ENCODE peak calls at places on chromosomes 7 and 10, in four cellular contexts. One of them, this sample, is unnamed.

GRCh38 chr7:7236041-7236440 is 53.7 kb downstream of the C1GALT1 start:
- DNase-seq in aorta: no peak
- DNase-seq in hepatocyte: no peak
- DNase-seq in brain microvascular endothelial cell: no peak
- DNase-seq in this sample: no peak

GRCh38 chr7:37162106-37162505 is 286.6 kb downstream of the ELMO1 start:
- DNase-seq in aorta: no peak
- DNase-seq in hepatocyte: no peak
- DNase-seq in brain microvascular endothelial cell: no peak
- DNase-seq in this sample: no peak

GRCh38 chr10:107915277-107915634 is 750.8 kb upstream of the SORCS1 start:
- DNase-seq in aorta: no peak
- DNase-seq in hepatocyte: peak; percentile 41
- DNase-seq in brain microvascular endothelial cell: no peak
- DNase-seq in this sample: no peak

GRCh38 chr10:4671451-4672145 is 154.4 kb upstream of the AKR1E2 start:
- DNase-seq in aorta: no peak
- DNase-seq in hepatocyte: no peak
- DNase-seq in brain microvascular endothelial cell: peak; percentile 33
- DNase-seq in this sample: no peak

GRCh38 chr7:84188811-84189405 is 5.7 kb downstream of the SEMA3A start:
- DNase-seq in aorta: no peak
- DNase-seq in hepatocyte: no peak
- DNase-seq in brain microvascular endothelial cell: no peak
- DNase-seq in this sample: no peak

GRCh38 chr10:19832624-19833507 is 16.6 kb downstream of the PLXDC2 start:
- DNase-seq in aorta: no peak
- DNase-seq in hepatocyte: no peak
- DNase-seq in brain microvascular endothelial cell: no peak
- DNase-seq in this sample: no peak

GRCh38 chr7:34603711-34604444 is 54.1 kb upstream of the NPSR1 start:
- DNase-seq in aorta: no peak
- DNase-seq in hepatocyte: no peak
- DNase-seq in brain microvascular endothelial cell: no peak
- DNase-seq in this sample: no peak

GRCh38 chr10:58712982-58713381 is 200.3 kb downstream of the BICC1 start:
- DNase-seq in aorta: no peak
- DNase-seq in hepatocyte: no peak
- DNase-seq in brain microvascular endothelial cell: no peak
- DNase-seq in this sample: peak; percentile 14

GRCh38 chr10:43748560-43748959 is 99.9 kb upstream of the ZNF32 start:
- DNase-seq in aorta: no peak
- DNase-seq in hepatocyte: no peak
- DNase-seq in brain microvascular endothelial cell: no peak
- DNase-seq in this sample: no peak

GRCh38 chr7:131327049-131327625 is 539 bp upstream of the MKLN1 start:
- DNase-seq in aorta: no peak
- DNase-seq in hepatocyte: peak; percentile 67
- DNase-seq in brain microvascular endothelial cell: peak; percentile 49
- DNase-seq in this sample: peak; percentile 43

GRCh38 chr10:109618748-109619147 is 304.6 kb downstream of the XPNPEP1 start:
- DNase-seq in aorta: no peak
- DNase-seq in hepatocyte: no peak
- DNase-seq in brain microvascular endothelial cell: no peak
- DNase-seq in this sample: no peak

GRCh38 chr7:155951554-155952158 is 139.4 kb upstream of the SHH start:
- DNase-seq in aorta: no peak
- DNase-seq in hepatocyte: peak; percentile 79
- DNase-seq in brain microvascular endothelial cell: peak; percentile 93
- DNase-seq in this sample: no peak

GRCh38 chr10:130351466-130352290 is 215.5 kb downstream of the GLRX3 start:
- DNase-seq in aorta: peak; percentile 46
- DNase-seq in hepatocyte: no peak
- DNase-seq in brain microvascular endothelial cell: no peak
- DNase-seq in this sample: no peak

GRCh38 chr7:151456276-151456675 is 16.3 kb upstream of the CRYGN start:
- DNase-seq in aorta: no peak
- DNase-seq in hepatocyte: no peak
- DNase-seq in brain microvascular endothelial cell: no peak
- DNase-seq in this sample: no peak

GRCh38 chr7:151459726-151460473 is 20.0 kb upstream of the CRYGN start:
- DNase-seq in aorta: peak; percentile 93
- DNase-seq in hepatocyte: peak; percentile 91
- DNase-seq in brain microvascular endothelial cell: peak; percentile 76
- DNase-seq in this sample: peak; percentile 67

GRCh38 chr7:151456782-151457181 is 16.8 kb upstream of the CRYGN start:
- DNase-seq in aorta: no peak
- DNase-seq in hepatocyte: no peak
- DNase-seq in brain microvascular endothelial cell: no peak
- DNase-seq in this sample: peak; percentile 70

GRCh38 chr7:151455690-151456089 is 15.7 kb upstream of the CRYGN start:
- DNase-seq in aorta: no peak
- DNase-seq in hepatocyte: no peak
- DNase-seq in brain microvascular endothelial cell: no peak
- DNase-seq in this sample: no peak

DNA sequence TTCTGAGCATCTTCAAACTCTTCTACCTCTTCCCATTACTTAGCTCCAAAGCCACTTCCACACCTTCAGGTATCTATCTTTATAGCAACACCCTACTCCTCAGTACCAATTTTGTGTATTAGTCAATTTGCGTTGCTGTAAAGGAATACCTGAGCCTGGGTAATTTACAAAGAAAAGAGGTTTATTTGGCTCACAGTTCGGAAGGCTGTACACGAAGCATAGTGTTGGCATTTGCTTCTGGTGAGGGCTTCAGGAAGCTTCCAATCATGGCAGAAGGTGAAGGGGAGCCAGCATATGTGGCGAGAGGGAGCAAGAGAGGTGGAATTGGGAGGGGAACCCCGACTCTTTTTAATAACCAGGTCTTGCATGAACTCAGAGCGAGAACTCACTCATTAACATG is 17.6 kb upstream of the CRYGN start:
- DNase-seq in aorta: no peak
- DNase-seq in hepatocyte: no peak
- DNase-seq in brain microvascular endothelial cell: no peak
- DNase-seq in this sample: no peak
- H3K4me3 ChIP-seq in aorta: no peak overlapping the region
- H3K4me3 ChIP-seq in hepatocyte: no peak overlapping the region
- H3K4me3 ChIP-seq in brain microvascular endothelial cell: no peak overlapping the region
- H3K4me3 ChIP-seq in this sample: no peak overlapping the region

GRCh38 chr10:8032558-8032957 is 21.9 kb upstream of the GATA3 start:
- DNase-seq in aorta: no peak
- DNase-seq in hepatocyte: no peak
- DNase-seq in brain microvascular endothelial cell: no peak
- DNase-seq in this sample: no peak
- H3K27me3 ChIP-seq in aorta: no peaks in the 10 kb centered on the region
- H3K27me3 ChIP-seq in hepatocyte: peaks cover 70% of the 10 kb centered on the region
- H3K27me3 ChIP-seq in brain microvascular endothelial cell: peaks cover 38% of the 10 kb centered on the region
- H3K27me3 ChIP-seq in this sample: peaks cover 61% of the 10 kb centered on the region

GRCh38 chr7:5598769-5599371 is 175.2 kb upstream of the TNRC18 start:
- DNase-seq in aorta: no peak
- DNase-seq in hepatocyte: peak; percentile 85
- DNase-seq in brain microvascular endothelial cell: no peak
- DNase-seq in this sample: peak; percentile 83
- H3K4me3 ChIP-seq in aorta: no peak overlapping the region
- H3K4me3 ChIP-seq in hepatocyte: no peak overlapping the region
- H3K4me3 ChIP-seq in brain microvascular endothelial cell: no peak overlapping the region
- H3K4me3 ChIP-seq in this sample: no peak overlapping the region

GRCh38 chr7:38934536-38934935 is 25.5 kb upstream of the VPS41 start:
- DNase-seq in aorta: no peak
- DNase-seq in hepatocyte: no peak
- DNase-seq in brain microvascular endothelial cell: no peak
- DNase-seq in this sample: no peak

GRCh38 chr7:38940774-38941173 is 31.8 kb upstream of the VPS41 start:
- DNase-seq in aorta: no peak
- DNase-seq in hepatocyte: no peak
- DNase-seq in brain microvascular endothelial cell: no peak
- DNase-seq in this sample: no peak

GRCh38 chr7:38942431-38943051 is 33.5 kb upstream of the VPS41 start:
- DNase-seq in aorta: no peak
- DNase-seq in hepatocyte: no peak
- DNase-seq in brain microvascular endothelial cell: no peak
- DNase-seq in this sample: no peak

GRCh38 chr7:38932509-38933168 is 23.6 kb upstream of the VPS41 start:
- DNase-seq in aorta: peak; percentile 93
- DNase-seq in hepatocyte: peak; percentile 81
- DNase-seq in brain microvascular endothelial cell: peak; percentile 42
- DNase-seq in this sample: peak; percentile 24

GRCh38 chr7:38938589-38938988 is 29.6 kb upstream of the VPS41 start:
- DNase-seq in aorta: no peak
- DNase-seq in hepatocyte: no peak
- DNase-seq in brain microvascular endothelial cell: no peak
- DNase-seq in this sample: no peak
- H3K27me3 ChIP-seq in aorta: no peaks in the 10 kb centered on the region
- H3K27me3 ChIP-seq in hepatocyte: no peaks in the 10 kb centered on the region
- H3K27me3 ChIP-seq in brain microvascular endothelial cell: no peaks in the 10 kb centered on the region
- H3K27me3 ChIP-seq in this sample: no peaks in the 10 kb centered on the region

DNA sequence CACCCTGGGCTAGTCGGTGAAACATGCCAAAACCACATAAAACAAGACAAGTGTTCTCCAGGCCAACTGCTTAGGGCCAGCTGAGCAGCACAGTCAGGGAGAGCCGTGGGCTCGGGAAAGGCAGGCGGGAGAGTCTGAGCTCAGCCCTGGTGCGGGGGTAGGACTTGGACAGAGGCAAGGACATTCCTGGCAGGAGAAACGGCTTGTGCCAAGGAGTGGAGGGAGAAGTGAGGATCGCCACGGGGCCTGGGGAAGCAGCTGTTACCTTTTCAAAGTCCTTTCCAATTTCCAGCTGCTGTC is 4.2 kb downstream of the ELN start:
- DNase-seq in aorta: peak; percentile 87
- DNase-seq in hepatocyte: no peak
- DNase-seq in brain microvascular endothelial cell: no peak
- DNase-seq in this sample: no peak
- H3K4me3 ChIP-seq in aorta: peak overlapping the region; percentile 36
- H3K4me3 ChIP-seq in hepatocyte: no peak overlapping the region
- H3K4me3 ChIP-seq in brain microvascular endothelial cell: no peak overlapping the region
- H3K4me3 ChIP-seq in this sample: no peak overlapping the region

GRCh38 chr7:150916670-150917069 is 61.5 kb downstream of the KCNH2 start:
- DNase-seq in aorta: no peak
- DNase-seq in hepatocyte: no peak
- DNase-seq in brain microvascular endothelial cell: no peak
- DNase-seq in this sample: no peak

GRCh38 chr7:150914966-150915365 is 62.6 kb downstream of the AOC1 start:
- DNase-seq in aorta: no peak
- DNase-seq in hepatocyte: no peak
- DNase-seq in brain microvascular endothelial cell: no peak
- DNase-seq in this sample: no peak

GRCh38 chr7:150912427-150912826 is 60.1 kb downstream of the AOC1 start:
- DNase-seq in aorta: no peak
- DNase-seq in hepatocyte: no peak
- DNase-seq in brain microvascular endothelial cell: no peak
- DNase-seq in this sample: no peak

GRCh38 chr7:150911590-150912267 is 59.4 kb downstream of the AOC1 start:
- DNase-seq in aorta: no peak
- DNase-seq in hepatocyte: no peak
- DNase-seq in brain microvascular endothelial cell: no peak
- DNase-seq in this sample: no peak

DNA sequence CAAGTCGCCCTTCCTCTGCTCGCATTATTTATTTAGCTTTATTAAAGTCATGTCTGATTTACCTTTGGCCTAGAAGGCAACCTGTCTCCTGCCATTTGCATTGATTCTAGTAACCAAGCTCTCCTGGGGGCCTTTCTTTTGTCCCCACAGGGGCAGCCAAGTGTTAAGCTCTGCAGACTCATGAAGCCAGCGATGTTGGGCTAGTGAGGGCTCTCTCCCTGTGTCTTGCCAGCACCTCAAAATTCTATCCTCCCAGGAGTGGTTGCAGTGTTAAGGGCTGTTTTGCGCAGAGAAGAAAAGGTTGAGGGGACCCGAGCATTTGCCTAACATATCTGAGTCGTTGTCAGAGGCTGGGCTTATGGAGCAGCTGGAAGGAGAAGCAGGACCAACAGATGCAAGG is 61.9 kb downstream of the AOC1 start:
- DNase-seq in aorta: no peak
- DNase-seq in hepatocyte: no peak
- DNase-seq in brain microvascular endothelial cell: no peak
- DNase-seq in this sample: no peak
- H3K27me3 ChIP-seq in aorta: no peaks in the 10 kb centered on the region
- H3K27me3 ChIP-seq in hepatocyte: peaks cover 31% of the 10 kb centered on the region
- H3K27me3 ChIP-seq in brain microvascular endothelial cell: peaks cover 3% of the 10 kb centered on the region
- H3K27me3 ChIP-seq in this sample: no peaks in the 10 kb centered on the region

GRCh38 chr10:11179231-11180105 is 161.8 kb downstream of the CELF2 start:
- DNase-seq in aorta: no peak
- DNase-seq in hepatocyte: no peak
- DNase-seq in brain microvascular endothelial cell: no peak
- DNase-seq in this sample: no peak
- H3K4me3 ChIP-seq in aorta: no peak overlapping the region
- H3K4me3 ChIP-seq in hepatocyte: no peak overlapping the region
- H3K4me3 ChIP-seq in brain microvascular endothelial cell: no peak overlapping the region
- H3K4me3 ChIP-seq in this sample: no peak overlapping the region

GRCh38 chr7:158358926-158359645 is 228.5 kb downstream of the PTPRN2 start:
- DNase-seq in aorta: peak; percentile 34
- DNase-seq in hepatocyte: no peak
- DNase-seq in brain microvascular endothelial cell: no peak
- DNase-seq in this sample: no peak

GRCh38 chr7:158357898-158358821 is 229.5 kb downstream of the PTPRN2 start:
- DNase-seq in aorta: peak; percentile 41
- DNase-seq in hepatocyte: no peak
- DNase-seq in brain microvascular endothelial cell: no peak
- DNase-seq in this sample: no peak

GRCh38 chr7:158356454-158356853 is 231.2 kb downstream of the PTPRN2 start:
- DNase-seq in aorta: no peak
- DNase-seq in hepatocyte: no peak
- DNase-seq in brain microvascular endothelial cell: no peak
- DNase-seq in this sample: no peak

GRCh38 chr7:158355456-158356065 is 232.1 kb downstream of the PTPRN2 start:
- DNase-seq in aorta: peak; percentile 17
- DNase-seq in hepatocyte: no peak
- DNase-seq in brain microvascular endothelial cell: peak; percentile 5
- DNase-seq in this sample: peak; percentile 88

GRCh38 chr7:158357106-158357897 is 230.3 kb downstream of the PTPRN2 start:
- DNase-seq in aorta: peak; percentile 43
- DNase-seq in hepatocyte: no peak
- DNase-seq in brain microvascular endothelial cell: no peak
- DNase-seq in this sample: no peak
- H3K27me3 ChIP-seq in aorta: no peaks in the 10 kb centered on the region
- H3K27me3 ChIP-seq in hepatocyte: peaks cover 22% of the 10 kb centered on the region
- H3K27me3 ChIP-seq in brain microvascular endothelial cell: no peaks in the 10 kb centered on the region
- H3K27me3 ChIP-seq in this sample: peaks cover 5% of the 10 kb centered on the region

GRCh38 chr10:77310288-77310687 is 327.3 kb downstream of the KCNMA1 start:
- DNase-seq in aorta: no peak
- DNase-seq in hepatocyte: no peak
- DNase-seq in brain microvascular endothelial cell: no peak
- DNase-seq in this sample: no peak

GRCh38 chr10:77308084-77308732 is 329.4 kb downstream of the KCNMA1 start:
- DNase-seq in aorta: no peak
- DNase-seq in hepatocyte: no peak
- DNase-seq in brain microvascular endothelial cell: no peak
- DNase-seq in this sample: no peak

GRCh38 chr10:77309103-77310013 is 328.2 kb downstream of the KCNMA1 start:
- DNase-seq in aorta: no peak
- DNase-seq in hepatocyte: no peak
- DNase-seq in brain microvascular endothelial cell: no peak
- DNase-seq in this sample: no peak

GRCh38 chr10:77313066-77313750 is 324.4 kb downstream of the KCNMA1 start:
- DNase-seq in aorta: no peak
- DNase-seq in hepatocyte: no peak
- DNase-seq in brain microvascular endothelial cell: no peak
- DNase-seq in this sample: no peak

GRCh38 chr10:77311186-77311585 is 326.4 kb downstream of the KCNMA1 start:
- DNase-seq in aorta: no peak
- DNase-seq in hepatocyte: no peak
- DNase-seq in brain microvascular endothelial cell: no peak
- DNase-seq in this sample: peak; percentile 74
- H3K4me3 ChIP-seq in aorta: no peak overlapping the region
- H3K4me3 ChIP-seq in hepatocyte: no peak overlapping the region
- H3K4me3 ChIP-seq in brain microvascular endothelial cell: no peak overlapping the region
- H3K4me3 ChIP-seq in this sample: no peak overlapping the region

This sample was measured in H7.